ENCODE peak calls at places on chromosomes 5 and 9, in nine cellular contexts. One of them, this sample, is unnamed. For H3K4me1 and H3K27me3, the result is how much of the 10 kb centered on the place peaks cover.

GRCh38 chr5:58926549-58926948 is 343.7 kb downstream of the RAB3C start:
- DNase-seq in stomach: no peak
- DNase-seq in ovary: no peak
- DNase-seq in Peyer's patch: no peak
- DNase-seq in spleen: no peak
- DNase-seq in body of pancreas: no peak
- DNase-seq in HCT116: no peak
- DNase-seq in H1: no peak
- DNase-seq in adrenal gland: no peak
- DNase-seq in this sample: no peak

GRCh38 chr5:175472378-175472777 is 6.0 kb upstream of the SFXN1 start:
- DNase-seq in stomach: no peak
- DNase-seq in ovary: no peak
- DNase-seq in Peyer's patch: no peak
- DNase-seq in spleen: no peak
- DNase-seq in body of pancreas: no peak
- DNase-seq in HCT116: no peak
- DNase-seq in H1: no peak
- DNase-seq in adrenal gland: no peak
- DNase-seq in this sample: no peak

GRCh38 chr9:5621327-5621726 is 7.6 kb upstream of the RIC1 start:
- DNase-seq in stomach: no peak
- DNase-seq in ovary: no peak
- DNase-seq in Peyer's patch: no peak
- DNase-seq in spleen: no peak
- DNase-seq in body of pancreas: no peak
- DNase-seq in HCT116: peak
- DNase-seq in H1: no peak
- DNase-seq in adrenal gland: no peak
- DNase-seq in this sample: no peak

GRCh38 chr9:72276429-72276828 is 88.6 kb downstream of the ZFAND5 start:
- DNase-seq in stomach: no peak
- DNase-seq in ovary: no peak
- DNase-seq in Peyer's patch: no peak
- DNase-seq in spleen: no peak
- DNase-seq in body of pancreas: no peak
- DNase-seq in HCT116: no peak
- DNase-seq in H1: no peak
- DNase-seq in adrenal gland: no peak
- DNase-seq in this sample: no peak

GRCh38 chr9:76618762-76619161 is 145.5 kb upstream of the PCA3 start:
- DNase-seq in stomach: no peak
- DNase-seq in ovary: no peak
- DNase-seq in Peyer's patch: no peak
- DNase-seq in spleen: no peak
- DNase-seq in body of pancreas: no peak
- DNase-seq in HCT116: no peak
- DNase-seq in H1: no peak
- DNase-seq in adrenal gland: no peak
- DNase-seq in this sample: no peak

GRCh38 chr5:77239126-77239741 is 28.8 kb downstream of the PDE8B start:
- DNase-seq in stomach: no peak
- DNase-seq in ovary: no peak
- DNase-seq in Peyer's patch: no peak
- DNase-seq in spleen: no peak
- DNase-seq in body of pancreas: no peak
- DNase-seq in HCT116: peak
- DNase-seq in H1: no peak
- DNase-seq in adrenal gland: no peak
- DNase-seq in this sample: no peak

GRCh38 chr5:10789726-10790125 is 28.7 kb upstream of the DAP start:
- DNase-seq in stomach: no peak
- DNase-seq in ovary: no peak
- DNase-seq in Peyer's patch: no peak
- DNase-seq in spleen: no peak
- DNase-seq in body of pancreas: no peak
- DNase-seq in HCT116: no peak
- DNase-seq in H1: no peak
- DNase-seq in adrenal gland: no peak
- DNase-seq in this sample: no peak

GRCh38 chr5:68114641-68115040 is 100.9 kb upstream of the PIK3R1 start:
- DNase-seq in stomach: no peak
- DNase-seq in ovary: no peak
- DNase-seq in Peyer's patch: no peak
- DNase-seq in spleen: no peak
- DNase-seq in body of pancreas: no peak
- DNase-seq in HCT116: no peak
- DNase-seq in H1: no peak
- DNase-seq in adrenal gland: no peak
- DNase-seq in this sample: no peak

GRCh38 chr5:126920291-126920690 is 110.1 kb downstream of the MARCHF3 start:
- DNase-seq in stomach: no peak
- DNase-seq in ovary: no peak
- DNase-seq in Peyer's patch: no peak
- DNase-seq in spleen: no peak
- DNase-seq in body of pancreas: no peak
- DNase-seq in HCT116: no peak
- DNase-seq in H1: no peak
- DNase-seq in adrenal gland: peak
- DNase-seq in this sample: no peak

GRCh38 chr5:116536279-116537161 is 38.1 kb downstream of the SEMA6A start:
- DNase-seq in stomach: no peak
- DNase-seq in ovary: no peak
- DNase-seq in Peyer's patch: peak
- DNase-seq in spleen: no peak
- DNase-seq in body of pancreas: no peak
- DNase-seq in HCT116: no peak
- DNase-seq in H1: no peak
- DNase-seq in adrenal gland: no peak
- DNase-seq in this sample: peak

DNA sequence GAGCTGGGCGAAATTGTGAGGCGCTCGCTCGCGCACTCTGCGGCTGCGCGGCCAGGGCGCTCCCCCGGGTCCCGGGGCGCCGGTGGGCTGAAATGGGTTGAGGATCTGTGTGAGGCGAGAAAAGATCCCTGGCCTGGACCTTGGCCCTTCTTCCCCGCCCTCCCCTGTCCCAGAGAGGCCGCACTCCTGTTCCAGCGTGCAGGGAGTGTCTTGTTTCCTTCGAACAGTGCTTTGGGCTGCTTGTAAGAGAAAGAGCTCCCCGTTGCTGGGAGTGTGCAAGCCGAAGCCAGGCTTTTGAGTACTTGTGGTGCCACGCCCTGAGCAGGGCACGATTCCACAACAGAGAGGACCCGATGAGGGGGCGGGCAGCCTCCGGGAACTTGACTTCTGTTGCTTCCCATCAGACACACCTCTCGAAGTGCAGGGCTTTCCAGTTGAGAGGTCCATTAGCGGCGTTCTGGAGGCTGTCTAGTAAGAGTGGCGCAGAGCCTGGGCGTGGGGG is 528 bp downstream of the DOLPP1 start:
- DNase-seq in stomach: no peak
- DNase-seq in ovary: no peak
- DNase-seq in Peyer's patch: no peak
- DNase-seq in spleen: peak
- DNase-seq in body of pancreas: no peak
- DNase-seq in HCT116: no peak
- DNase-seq in H1: no peak
- DNase-seq in adrenal gland: no peak
- DNase-seq in this sample: no peak
- H3K4me1 ChIP-seq in stomach: under half
- H3K4me1 ChIP-seq in ovary: under half
- H3K4me1 ChIP-seq in Peyer's patch: under half
- H3K4me1 ChIP-seq in spleen: under half
- H3K4me1 ChIP-seq in body of pancreas: under half
- H3K4me1 ChIP-seq in HCT116: under half
- H3K4me1 ChIP-seq in H1: under half
- H3K4me1 ChIP-seq in adrenal gland: under half
- H3K4me1 ChIP-seq in this sample: under half

GRCh38 chr9:708556-709432 is 132.7 kb upstream of the DMRT1 start:
- DNase-seq in stomach: no peak
- DNase-seq in ovary: no peak
- DNase-seq in Peyer's patch: no peak
- DNase-seq in spleen: no peak
- DNase-seq in body of pancreas: peak
- DNase-seq in HCT116: no peak
- DNase-seq in H1: no peak
- DNase-seq in adrenal gland: peak
- DNase-seq in this sample: no peak

GRCh38 chr9:706073-706472 is 135.4 kb upstream of the DMRT1 start:
- DNase-seq in stomach: no peak
- DNase-seq in ovary: no peak
- DNase-seq in Peyer's patch: no peak
- DNase-seq in spleen: no peak
- DNase-seq in body of pancreas: no peak
- DNase-seq in HCT116: no peak
- DNase-seq in H1: no peak
- DNase-seq in adrenal gland: no peak
- DNase-seq in this sample: no peak

GRCh38 chr9:708182-708555 is 133.3 kb upstream of the DMRT1 start:
- DNase-seq in stomach: no peak
- DNase-seq in ovary: no peak
- DNase-seq in Peyer's patch: no peak
- DNase-seq in spleen: no peak
- DNase-seq in body of pancreas: no peak
- DNase-seq in HCT116: no peak
- DNase-seq in H1: no peak
- DNase-seq in adrenal gland: no peak
- DNase-seq in this sample: no peak

GRCh38 chr9:703392-703791 is 138.1 kb upstream of the DMRT1 start:
- DNase-seq in stomach: no peak
- DNase-seq in ovary: no peak
- DNase-seq in Peyer's patch: no peak
- DNase-seq in spleen: no peak
- DNase-seq in body of pancreas: no peak
- DNase-seq in HCT116: no peak
- DNase-seq in H1: no peak
- DNase-seq in adrenal gland: no peak
- DNase-seq in this sample: no peak

DNA sequence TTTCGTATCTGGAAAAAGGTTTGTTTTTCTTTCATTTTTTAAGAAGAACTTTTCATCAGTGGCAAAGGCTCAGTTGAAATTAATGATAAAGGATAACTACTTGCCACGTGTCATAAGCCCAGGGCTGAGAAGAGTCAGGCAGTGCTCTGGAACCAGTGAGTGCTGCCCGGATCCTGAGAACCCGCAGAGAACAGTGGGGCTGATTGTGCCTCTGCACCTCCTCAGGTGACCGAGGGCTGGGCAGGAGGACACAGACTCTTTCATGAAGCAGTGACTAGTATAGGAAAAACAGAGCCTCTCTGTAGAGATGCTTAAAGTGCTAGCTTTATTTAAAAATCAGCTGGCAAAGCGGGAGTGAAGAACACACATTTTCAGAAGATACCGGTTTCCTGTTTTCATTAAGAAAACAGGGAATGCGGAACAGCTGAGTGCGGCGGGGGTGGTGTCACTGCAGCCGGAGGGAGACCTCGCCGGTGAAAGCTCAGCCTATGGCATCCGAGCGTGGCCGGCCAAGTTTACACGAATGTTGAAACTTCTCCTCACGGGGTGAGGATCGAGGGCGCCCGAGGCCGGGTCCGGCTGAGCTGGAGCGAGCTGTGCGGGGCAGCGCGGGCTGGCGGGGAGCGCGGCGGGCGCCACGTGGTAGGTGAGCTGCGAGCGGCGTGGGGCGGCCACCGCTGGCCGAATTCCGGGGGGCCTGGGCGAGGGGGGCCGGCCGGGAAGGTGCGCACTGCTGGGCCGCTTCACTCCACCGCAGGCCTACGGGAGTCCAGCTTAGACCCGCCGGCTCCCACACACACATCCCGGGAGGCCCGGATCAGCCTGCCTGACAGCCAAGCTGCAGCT is 134.7 kb upstream of the DMRT1 start:
- DNase-seq in stomach: peak
- DNase-seq in ovary: peak
- DNase-seq in Peyer's patch: peak
- DNase-seq in spleen: peak
- DNase-seq in body of pancreas: peak
- DNase-seq in HCT116: no peak
- DNase-seq in H1: no peak
- DNase-seq in adrenal gland: peak
- DNase-seq in this sample: peak
- TF ChIP-seq POLR2A in stomach: no peak
- TF ChIP-seq POLR2A in ovary: no peak
- TF ChIP-seq POLR2A in Peyer's patch: no peak
- TF ChIP-seq POLR2A in spleen: no peak
- TF ChIP-seq POLR2A in body of pancreas: peak
- TF ChIP-seq POLR2A in HCT116: no peak
- TF ChIP-seq POLR2A in H1: no peak
- TF ChIP-seq POLR2A in adrenal gland: no peak
- TF ChIP-seq POLR2A in this sample: peak

GRCh38 chr5:139798883-139799282 is 3.3 kb downstream of the PSD2 start:
- DNase-seq in stomach: no peak
- DNase-seq in ovary: no peak
- DNase-seq in Peyer's patch: no peak
- DNase-seq in spleen: no peak
- DNase-seq in body of pancreas: no peak
- DNase-seq in HCT116: no peak
- DNase-seq in H1: no peak
- DNase-seq in adrenal gland: no peak
- DNase-seq in this sample: no peak

GRCh38 chr5:139796061-139796806 is 626 bp downstream of the PSD2 start:
- DNase-seq in stomach: no peak
- DNase-seq in ovary: no peak
- DNase-seq in Peyer's patch: peak
- DNase-seq in spleen: no peak
- DNase-seq in body of pancreas: no peak
- DNase-seq in HCT116: no peak
- DNase-seq in H1: no peak
- DNase-seq in adrenal gland: no peak
- DNase-seq in this sample: no peak

GRCh38 chr5:139795074-139796001 is at the start of gene PSD2:
- DNase-seq in stomach: peak
- DNase-seq in ovary: peak
- DNase-seq in Peyer's patch: peak
- DNase-seq in spleen: peak
- DNase-seq in body of pancreas: peak
- DNase-seq in HCT116: no peak
- DNase-seq in H1: no peak
- DNase-seq in adrenal gland: peak
- DNase-seq in this sample: no peak

GRCh38 chr5:139797856-139798510 is 2.4 kb downstream of the PSD2 start:
- DNase-seq in stomach: no peak
- DNase-seq in ovary: no peak
- DNase-seq in Peyer's patch: peak
- DNase-seq in spleen: no peak
- DNase-seq in body of pancreas: no peak
- DNase-seq in HCT116: no peak
- DNase-seq in H1: no peak
- DNase-seq in adrenal gland: no peak
- DNase-seq in this sample: no peak

GRCh38 chr5:139797335-139797734 is 1.7 kb downstream of the PSD2 start:
- DNase-seq in stomach: no peak
- DNase-seq in ovary: no peak
- DNase-seq in Peyer's patch: peak
- DNase-seq in spleen: no peak
- DNase-seq in body of pancreas: no peak
- DNase-seq in HCT116: no peak
- DNase-seq in H1: no peak
- DNase-seq in adrenal gland: no peak
- DNase-seq in this sample: no peak
- H3K27me3 ChIP-seq in stomach: half or more
- H3K27me3 ChIP-seq in ovary: under half
- H3K27me3 ChIP-seq in Peyer's patch: under half
- H3K27me3 ChIP-seq in spleen: under half
- H3K27me3 ChIP-seq in body of pancreas: under half
- H3K27me3 ChIP-seq in HCT116: half or more
- H3K27me3 ChIP-seq in H1: under half
- H3K27me3 ChIP-seq in adrenal gland: under half
- H3K27me3 ChIP-seq in this sample: half or more

GRCh38 chr5:141597814-141598213 is 21.0 kb downstream of the DIAPH1 start:
- DNase-seq in stomach: no peak
- DNase-seq in ovary: no peak
- DNase-seq in Peyer's patch: no peak
- DNase-seq in spleen: no peak
- DNase-seq in body of pancreas: no peak
- DNase-seq in HCT116: no peak
- DNase-seq in H1: no peak
- DNase-seq in adrenal gland: no peak
- DNase-seq in this sample: no peak
- H3K4me1 ChIP-seq in stomach: under half
- H3K4me1 ChIP-seq in ovary: under half
- H3K4me1 ChIP-seq in Peyer's patch: under half
- H3K4me1 ChIP-seq in spleen: half or more
- H3K4me1 ChIP-seq in body of pancreas: under half
- H3K4me1 ChIP-seq in HCT116: under half
- H3K4me1 ChIP-seq in H1: under half
- H3K4me1 ChIP-seq in adrenal gland: under half
- H3K4me1 ChIP-seq in this sample: under half